ENCODE peak calls at places on chromosome 16, in four cellular contexts. C is HepG2, P is A549, I is IMR-90. Z is an unnamed sample.
A peak's percentile ranks its signal among the peaks of the same experiment; 100 is the strongest.

GRCh38 chr16:2773188-2773968 is 3.7 kb downstream of the ELOB start:
- DNase-seq in I (peak; percentile 29), C (no peak), P (no peak), Z (no peak)

GRCh38 chr16:79839450-79839849 is 238.9 kb upstream of the MAF start:
- DNase-seq in P (no peak), I (no peak), C (no peak), Z (no peak)

GRCh38 chr16:1159325-1159972 is 6.5 kb downstream of the CACNA1H start:
- DNase-seq in I (no peak), C (peak; percentile 25), P (no peak), Z (no peak)

GRCh38 chr16:11621920-11622651 is 35.4 kb upstream of the LITAF start:
- DNase-seq in C (no peak), I (no peak), P (no peak), Z (no peak)

GRCh38 chr16:71358464-71359031 is at the start of gene CALB2:
- DNase-seq in P (peak; percentile 58), C (peak; percentile 43), I (peak; percentile 20), Z (peak; percentile 81)

GRCh38 chr16:620700-621525 is 9.9 kb upstream of the WFIKKN1 start:
- DNase-seq in P (no peak), C (no peak), I (no peak), Z (no peak)

GRCh38 chr16:8885674-8886592 is 3.8 kb downstream of the LITAFD start:
- DNase-seq in I (peak; percentile 51), C (peak; percentile 46), P (no peak), Z (no peak)

GRCh38 chr16:27220991-27221390 is 17.7 kb downstream of the KDM8 start:
- DNase-seq in C (no peak), P (no peak), I (no peak), Z (no peak)

GRCh38 chr16:5422047-5422446 is 324.5 kb upstream of the EEF2KMT start:
- DNase-seq in C (no peak), I (no peak), P (no peak), Z (no peak)

GRCh38 chr16:52827456-52827855 is 225.2 kb downstream of the CHD9NB start:
- DNase-seq in C (peak; percentile 33), I (no peak), P (no peak), Z (no peak)

GRCh38 chr16:74726736-74727135 is 26.1 kb upstream of the MLKL start:
- DNase-seq in I (no peak), C (peak; percentile 50), P (no peak), Z (peak; percentile 61)

GRCh38 chr16:4115209-4115940 is 867 bp downstream of the ADCY9 start:
- DNase-seq in P (peak; percentile 71), C (no peak), I (peak; percentile 74), Z (peak; percentile 51)

GRCh38 chr16:50036426-50036825 is 11.4 kb downstream of the CNEP1R1 start:
- DNase-seq in C (no peak), I (no peak), P (no peak), Z (no peak)

GRCh38 chr16:85673529-85674417 is 15.0 kb downstream of the GINS2 start:
- DNase-seq in I (peak; percentile 75), C (no peak), P (no peak), Z (no peak)

GRCh38 chr16:85668676-85669424 is 19.9 kb downstream of the GINS2 start:
- DNase-seq in I (no peak), P (no peak), C (no peak), Z (no peak)

GRCh38 chr16:85674418-85674755 is 14.4 kb downstream of the GINS2 start:
- DNase-seq in P (no peak), I (no peak), C (no peak), Z (no peak)

GRCh38 chr16:85667841-85668413 is 20.8 kb downstream of the GINS2 start:
- DNase-seq in P (no peak), I (no peak), C (no peak), Z (no peak)

GRCh38 chr16:85670840-85671239 is 17.9 kb downstream of the GINS2 start:
- DNase-seq in I (no peak), C (no peak), P (no peak), Z (no peak)
- TF ChIP-seq MAZ in I (no peak), C (no peak), P (no peak), Z (no peak)

DNA sequence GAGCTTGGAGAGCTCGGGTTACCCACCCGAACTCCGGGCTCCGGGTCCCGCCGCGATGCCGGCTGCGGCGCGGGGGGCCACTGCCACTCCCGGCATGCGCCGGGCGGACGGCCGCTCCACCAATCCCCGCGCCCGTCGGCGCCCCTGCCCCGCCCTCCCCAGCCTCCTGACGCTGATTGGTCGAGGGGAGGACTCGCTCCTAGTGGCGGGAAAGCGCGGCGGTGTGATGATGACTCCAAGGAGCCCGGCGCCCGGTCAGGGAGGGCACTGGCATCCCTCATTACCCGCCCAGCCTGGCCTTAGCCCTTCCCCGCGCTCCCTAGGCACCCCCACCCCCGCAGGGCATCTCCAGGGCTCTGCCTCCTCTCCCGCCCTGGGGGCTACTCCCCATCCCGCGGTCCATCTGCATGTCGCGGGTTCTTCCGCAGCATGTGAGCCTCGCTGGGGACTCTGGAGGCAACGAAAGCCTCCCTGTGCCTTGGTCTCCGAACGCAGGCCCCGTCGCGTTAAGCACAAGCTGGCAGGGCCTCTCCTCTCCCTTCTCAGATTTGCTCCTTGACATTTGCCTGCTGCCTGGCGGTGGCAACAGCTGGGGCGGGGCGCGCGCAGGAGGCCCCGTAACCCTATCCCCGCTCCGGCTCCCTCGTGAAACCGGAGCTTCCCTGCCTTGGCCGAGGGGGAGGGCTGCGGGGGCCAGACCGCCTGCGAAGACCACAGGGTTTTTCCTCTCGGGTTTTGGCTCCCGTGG is 1.7 kb downstream of the ATP2A1 start:
- DNase-seq in I (peak; percentile 78), P (peak; percentile 97), C (no peak), Z (peak; percentile 99)
- TF ChIP-seq MAZ in I (peak; percentile 53), P (no peak), C (no peak), Z (peak; percentile 62)

GRCh38 chr16:81626181-81626674 is 152.9 kb upstream of the PLCG2 start:
- DNase-seq in C (no peak), I (peak; percentile 61), P (no peak), Z (no peak)

GRCh38 chr16:81627024-81627423 is 152.1 kb upstream of the PLCG2 start:
- DNase-seq in I (peak; percentile 68), P (no peak), C (no peak), Z (no peak)

GRCh38 chr16:81623365-81624102 is 155.6 kb upstream of the PLCG2 start:
- DNase-seq in P (peak; percentile 73), I (peak; percentile 43), C (peak; percentile 50), Z (peak; percentile 69)

GRCh38 chr16:81625544-81626152 is 153.4 kb upstream of the PLCG2 start:
- DNase-seq in C (no peak), I (peak; percentile 43), P (no peak), Z (no peak)

GRCh38 chr16:81624718-81625543 is 154.2 kb upstream of the PLCG2 start:
- DNase-seq in I (no peak), C (peak; percentile 88), P (no peak), Z (peak; percentile 74)
- TF ChIP-seq MAZ in I (no peak), C (no peak), P (no peak), Z (peak; percentile 20)

GRCh38 chr16:87213536-87213935 is 103.7 kb downstream of the C16orf95 start:
- DNase-seq in I (no peak), C (no peak), P (no peak), Z (no peak)

GRCh38 chr16:87209808-87210512 is 107.2 kb downstream of the C16orf95 start:
- DNase-seq in I (no peak), P (no peak), C (no peak), Z (no peak)

GRCh38 chr16:87207965-87208364 is 109.2 kb downstream of the C16orf95 start:
- DNase-seq in P (no peak), C (no peak), I (no peak), Z (no peak)

GRCh38 chr16:87210949-87211348 is 106.2 kb downstream of the C16orf95 start:
- DNase-seq in I (peak; percentile 45), P (no peak), C (no peak), Z (no peak)

GRCh38 chr16:87212026-87212425 is 105.2 kb downstream of the C16orf95 start:
- DNase-seq in I (peak; percentile 30), P (no peak), C (no peak), Z (no peak)
- TF ChIP-seq MAZ in I (no peak), P (no peak), C (no peak), Z (no peak)

DNA sequence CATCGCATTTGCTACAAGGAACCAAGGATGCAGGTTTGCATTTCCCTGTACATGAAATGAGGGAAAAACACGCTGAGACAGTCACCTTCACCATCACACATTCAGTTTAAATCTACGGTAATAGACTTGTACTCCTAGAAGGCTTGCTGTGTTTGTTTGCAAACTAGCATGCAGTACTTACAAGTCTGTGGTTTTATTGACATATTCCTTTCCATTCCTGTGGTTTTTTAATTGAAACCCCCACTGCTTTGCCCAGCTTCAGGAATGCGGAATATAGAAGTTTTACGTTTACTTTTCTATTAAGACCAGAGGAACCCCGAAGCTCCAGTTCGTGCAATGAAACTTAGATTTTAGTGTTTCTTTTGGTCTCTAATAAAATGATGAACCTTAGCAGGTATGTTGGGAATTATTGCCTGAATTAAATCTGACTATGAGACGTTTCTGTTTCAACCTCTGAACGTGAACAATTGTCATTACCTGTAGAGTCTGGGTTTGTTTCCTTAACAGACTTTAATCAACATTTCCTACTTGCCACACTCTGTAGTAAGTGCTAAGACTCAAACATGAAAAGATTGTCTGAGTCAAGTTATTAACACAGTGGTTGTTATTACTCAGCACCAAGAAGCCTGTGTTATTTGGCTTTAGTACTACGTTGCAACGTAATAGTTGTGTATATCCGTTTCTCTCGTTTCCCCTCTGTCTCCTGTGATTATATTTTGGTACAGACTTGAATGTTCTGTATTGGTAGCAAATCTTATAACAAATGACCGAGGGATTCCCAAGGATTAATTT is 793.3 kb upstream of the GOT2 start:
- DNase-seq in I (peak; percentile 38), C (no peak), P (peak; percentile 15), Z (no peak)
- TF ChIP-seq MAZ in I (no peak), C (no peak), P (no peak), Z (no peak)

GRCh38 chr16:46904471-46904870 is 20.3 kb downstream of the GPT2 start:
- DNase-seq in I (no peak), P (no peak), C (no peak), Z (no peak)
- TF ChIP-seq MAZ in I (no peak), P (no peak), C (no peak), Z (no peak)

GRCh38 chr16:66248096-66248495 is 118.4 kb upstream of the CDH5 start:
- DNase-seq in P (no peak), I (peak; percentile 77), C (no peak), Z (no peak)
- TF ChIP-seq MAZ in P (no peak), I (no peak), C (no peak), Z (no peak)

GRCh38 chr16:57708168-57708567 is 13.6 kb downstream of the DRC7 start:
- DNase-seq in P (no peak), I (peak; percentile 3), C (no peak), Z (no peak)

GRCh38 chr16:57711993-57712392 is 17.4 kb downstream of the DRC7 start:
- DNase-seq in P (no peak), I (no peak), C (no peak), Z (no peak)

GRCh38 chr16:57709663-57710062 is 15.1 kb downstream of the DRC7 start:
- DNase-seq in P (no peak), I (no peak), C (peak; percentile 75), Z (no peak)

GRCh38 chr16:57713596-57713995 is 19.0 kb downstream of the DRC7 start:
- DNase-seq in C (no peak), I (no peak), P (no peak), Z (no peak)

GRCh38 chr16:57711331-57711730 is 16.7 kb downstream of the DRC7 start:
- DNase-seq in I (no peak), P (no peak), C (no peak), Z (no peak)
- TF ChIP-seq MAZ in I (no peak), P (no peak), C (no peak), Z (no peak)

Z was measured in K562.